ENCODE peak calls at places on chromosomes 12 and 14, in five cellular contexts. G is NCI-H1092, A is posterior vena cava, B is MCF 10A, W is DMS79 treated with DMSO at 0.1 percent for 48 hours. V is an unnamed sample.

GRCh38 chr14:77041837-77042557 is 13.5 kb upstream of the IRF2BPL start:
- DNase-seq in G (peak; percentile 58), A (no peak), B (peak; percentile 90), W (peak; percentile 91), V (peak; percentile 67)

GRCh38 chr12:23906329-23906728 is 43.1 kb downstream of the SOX5 start:
- DNase-seq in G (no peak), A (no peak), B (no peak), W (no peak), V (no peak)

GRCh38 chr12:51593539-51593938 is 2.5 kb downstream of the SCN8A start:
- DNase-seq in G (no peak), A (no peak), B (peak; percentile 51), W (no peak), V (no peak)

GRCh38 chr12:88684170-88684569 is 103.9 kb upstream of the KITLG start:
- DNase-seq in G (no peak), A (no peak), B (no peak), W (no peak), V (no peak)

GRCh38 chr14:104968541-104969401 is 9.4 kb downstream of the AHNAK2 start:
- DNase-seq in G (no peak), A (peak; percentile 83), B (peak; percentile 74), W (peak; percentile 77), V (peak; percentile 85)

GRCh38 chr14:31291210-31291609 is 83.6 kb upstream of the HECTD1 start:
- DNase-seq in G (no peak), A (no peak), B (no peak), W (no peak), V (no peak)

GRCh38 chr12:6038160-6038559 is 86.3 kb downstream of the VWF start:
- DNase-seq in G (peak; percentile 20), A (no peak), B (peak; percentile 86), W (no peak), V (no peak)

GRCh38 chr12:31736472-31736871 is 7.7 kb upstream of the AMN1 start:
- DNase-seq in G (no peak), A (no peak), B (no peak), W (no peak), V (no peak)

GRCh38 chr14:45252356-45253069 is 489 bp downstream of the MIS18BP1 start:
- DNase-seq in G (peak; percentile 8), A (no peak), B (peak; percentile 47), W (peak; percentile 75), V (no peak)

GRCh38 chr14:32329690-32330290 is 692 bp downstream of the AKAP6 start:
- DNase-seq in G (no peak), A (no peak), B (no peak), W (no peak), V (no peak)

V was measured in kidney.